ENCODE peak calls at places on chromosomes 6 and 20, in six cellular contexts. L is astrocyte; Q is activated T-cell treated with anti-CD3 and anti-CD28 coated beads for 1 hour; H is stimulated activated CD4-positive, alpha-beta T cell treated with anti-CD3 and anti-CD28 coated beads, Interleukin-2, amount 100 ng/mL, for 24 hours; G is dorsolateral prefrontal cortex; E is coronary artery. N is an unnamed sample.

GRCh38 chr6:47392251-47392650 is 82.5 kb upstream of the TNFRSF21 start:
- DNase-seq in G (no peak), L (no peak), H (no peak), Q (no peak), E (no peak), N (no peak)

GRCh38 chr6:123053602-123054225 is 57.7 kb downstream of the CLVS2 start:
- DNase-seq in H (no peak), G (peak; percentile 8), E (no peak), L (no peak), Q (no peak), N (no peak)

GRCh38 chr6:41367700-41368099 is 32.3 kb downstream of the NCR2 start:
- DNase-seq in L (peak; percentile 29), G (peak; percentile 74), E (no peak), H (peak; percentile 16), Q (no peak), N (peak; percentile 55)

GRCh38 chr20:1945134-1945618 is 48.7 kb downstream of the PDYN start:
- DNase-seq in G (peak; percentile 30), H (no peak), Q (no peak), E (peak; percentile 83), L (no peak), N (no peak)

GRCh38 chr20:48283470-48284110 is 498.3 kb upstream of the SULF2 start:
- DNase-seq in E (peak; percentile 77), L (peak; percentile 99), Q (no peak), H (no peak), G (peak; percentile 82), N (peak; percentile 66)

GRCh38 chr6:145139451-145139850 is 595.9 kb downstream of the EPM2A start:
- DNase-seq in E (no peak), G (no peak), H (no peak), L (peak; percentile 13), Q (no peak), N (no peak)

GRCh38 chr6:87297115-87297514 is 25.3 kb upstream of the SMIM8 start:
- DNase-seq in G (no peak), L (no peak), Q (no peak), H (no peak), E (no peak), N (no peak)

GRCh38 chr20:44442298-44443070 is 33.2 kb upstream of the TTPAL start:
- DNase-seq in E (no peak), G (no peak), Q (no peak), L (no peak), H (no peak), N (no peak)

GRCh38 chr6:13754644-13755043 is 43.0 kb upstream of the RANBP9 start:
- DNase-seq in G (no peak), H (no peak), Q (no peak), E (no peak), L (no peak), N (no peak)

GRCh38 chr20:48189177-48189576 is 403.9 kb upstream of the SULF2 start:
- DNase-seq in H (no peak), Q (no peak), E (no peak), L (peak; percentile 47), G (no peak), N (no peak)

GRCh38 chr6:17013701-17014100 is 88.1 kb upstream of the STMND1 start:
- DNase-seq in Q (no peak), E (no peak), G (no peak), H (no peak), L (peak; percentile 90), N (no peak)

GRCh38 chr20:22944062-22944461 is 91.0 kb upstream of the SSTR4 start:
- DNase-seq in H (no peak), E (no peak), G (no peak), L (no peak), Q (no peak), N (no peak)

GRCh38 chr6:63635165-63635562 is 438 bp upstream of the PHF3 start:
- DNase-seq in H (no peak), E (no peak), Q (no peak), L (peak; percentile 1), G (no peak), N (no peak)

GRCh38 chr6:168365422-168366165 is 46.0 kb upstream of the DACT2 start:
- DNase-seq in E (no peak), H (no peak), L (no peak), G (no peak), Q (no peak), N (no peak)

GRCh38 chr6:149751239-149751638 is 1.7 kb downstream of the PCMT1 start:
- DNase-seq in H (no peak), L (no peak), Q (no peak), E (no peak), G (no peak), N (no peak)

GRCh38 chr20:21100590-21101452 is 5.3 kb downstream of the LINC00237 start:
- DNase-seq in L (no peak), H (no peak), G (no peak), E (no peak), Q (no peak), N (no peak)

GRCh38 chr20:38926934-38927616 is 858 bp downstream of the FAM83D start:
- DNase-seq in E (no peak), G (no peak), L (no peak), H (no peak), Q (no peak), N (no peak)

GRCh38 chr6:169097336-169098052 is 156.2 kb downstream of the THBS2 start:
- DNase-seq in G (no peak), E (no peak), Q (no peak), L (peak; percentile 100), H (no peak), N (no peak)

GRCh38 chr6:23308166-23308565 is 738.8 kb downstream of the HDGFL1 start:
- DNase-seq in E (no peak), H (no peak), G (no peak), L (no peak), Q (no peak), N (no peak)

GRCh38 chr6:1726341-1726763 is 116.6 kb downstream of the FOXC1 start:
- DNase-seq in L (no peak), G (no peak), H (no peak), E (no peak), Q (no peak), N (no peak)

GRCh38 chr6:163583558-163583957 is 169.0 kb downstream of the QKI start:
- DNase-seq in L (no peak), Q (no peak), G (no peak), E (no peak), H (no peak), N (no peak)

GRCh38 chr20:24872291-24873014 is 76.6 kb upstream of the CST7 start:
- DNase-seq in L (no peak), E (no peak), H (no peak), Q (no peak), G (no peak), N (no peak)

GRCh38 chr6:95785785-95786184 is 208.4 kb downstream of the MANEA start:
- DNase-seq in E (no peak), L (no peak), H (no peak), G (no peak), Q (no peak), N (no peak)

GRCh38 chr20:8901237-8902025 is 167.5 kb upstream of the PLCB4 start:
- DNase-seq in E (peak; percentile 86), Q (no peak), G (no peak), L (peak; percentile 4), H (no peak), N (no peak)